ENCODE peak calls at places on chromosomes 16 and 17, in five cellular contexts. One of them, this sample, is unnamed. For H3K4me1, the result is how much of the 10 kb centered on the place peaks cover.

GRCh38 chr17:17539591-17539990 is 43.4 kb upstream of the RASD1 start:
- DNase-seq in A549: no peak
- DNase-seq in psoas muscle: peak
- DNase-seq in endothelial cell of umbilical vein: no peak
- DNase-seq in mucosa of descending colon: peak
- DNase-seq in this sample: no peak

GRCh38 chr17:82528484-82529265 is 9.1 kb downstream of the FOXK2 start:
- DNase-seq in A549: peak
- DNase-seq in psoas muscle: peak
- DNase-seq in endothelial cell of umbilical vein: peak
- DNase-seq in mucosa of descending colon: peak
- DNase-seq in this sample: no peak

GRCh38 chr17:51018541-51018940 is 102.1 kb downstream of the SPAG9 start:
- DNase-seq in A549: no peak
- DNase-seq in psoas muscle: no peak
- DNase-seq in endothelial cell of umbilical vein: no peak
- DNase-seq in mucosa of descending colon: no peak
- DNase-seq in this sample: no peak

GRCh38 chr17:31415640-31416502 is 24.4 kb downstream of the RAB11FIP4 start:
- DNase-seq in A549: no peak
- DNase-seq in psoas muscle: no peak
- DNase-seq in endothelial cell of umbilical vein: no peak
- DNase-seq in mucosa of descending colon: no peak
- DNase-seq in this sample: no peak

GRCh38 chr17:76072149-76072858 is at the start of gene SRP68:
- DNase-seq in A549: peak
- DNase-seq in psoas muscle: peak
- DNase-seq in endothelial cell of umbilical vein: peak
- DNase-seq in mucosa of descending colon: peak
- DNase-seq in this sample: peak

GRCh38 chr17:42286411-42287295 is 1.6 kb upstream of the STAT5A start:
- DNase-seq in A549: no peak
- DNase-seq in psoas muscle: peak
- DNase-seq in endothelial cell of umbilical vein: no peak
- DNase-seq in mucosa of descending colon: no peak
- DNase-seq in this sample: no peak

GRCh38 chr16:53043986-53044571 is 8.6 kb downstream of the CHD9NB start:
- DNase-seq in A549: peak
- DNase-seq in psoas muscle: no peak
- DNase-seq in endothelial cell of umbilical vein: no peak
- DNase-seq in mucosa of descending colon: peak
- DNase-seq in this sample: no peak

GRCh38 chr17:28334666-28335200 is 539 bp downstream of the IFT20 start:
- DNase-seq in A549: no peak
- DNase-seq in psoas muscle: no peak
- DNase-seq in endothelial cell of umbilical vein: no peak
- DNase-seq in mucosa of descending colon: no peak
- DNase-seq in this sample: no peak

GRCh38 chr17:28133562-28133970 is 91.1 kb downstream of the NLK start:
- DNase-seq in A549: peak
- DNase-seq in psoas muscle: no peak
- DNase-seq in endothelial cell of umbilical vein: peak
- DNase-seq in mucosa of descending colon: no peak
- DNase-seq in this sample: no peak

GRCh38 chr16:30028438-30029093 is 2.5 kb downstream of the TLCD3B start:
- DNase-seq in A549: no peak
- DNase-seq in psoas muscle: no peak
- DNase-seq in endothelial cell of umbilical vein: no peak
- DNase-seq in mucosa of descending colon: no peak
- DNase-seq in this sample: no peak

GRCh38 chr17:142876-143784 is 5.8 kb downstream of the SCGB1C2 start:
- DNase-seq in A549: no peak
- DNase-seq in psoas muscle: peak
- DNase-seq in endothelial cell of umbilical vein: no peak
- DNase-seq in mucosa of descending colon: peak
- DNase-seq in this sample: no peak

GRCh38 chr17:51085150-51085805 is 35.4 kb downstream of the SPAG9 start:
- DNase-seq in A549: peak
- DNase-seq in psoas muscle: no peak
- DNase-seq in endothelial cell of umbilical vein: peak
- DNase-seq in mucosa of descending colon: no peak
- DNase-seq in this sample: no peak

GRCh38 chr16:14015948-14016347 is 55.2 kb upstream of the MRTFB start:
- DNase-seq in A549: peak
- DNase-seq in psoas muscle: no peak
- DNase-seq in endothelial cell of umbilical vein: peak
- DNase-seq in mucosa of descending colon: no peak
- DNase-seq in this sample: no peak

GRCh38 chr17:40341808-40342574 is 22.5 kb downstream of the GJD3 start:
- DNase-seq in A549: peak
- DNase-seq in psoas muscle: peak
- DNase-seq in endothelial cell of umbilical vein: peak
- DNase-seq in mucosa of descending colon: peak
- DNase-seq in this sample: peak

GRCh38 chr17:16493470-16494048 is 1.6 kb upstream of the LRRC75A start:
- DNase-seq in A549: no peak
- DNase-seq in psoas muscle: no peak
- DNase-seq in endothelial cell of umbilical vein: no peak
- DNase-seq in mucosa of descending colon: no peak
- DNase-seq in this sample: no peak

GRCh38 chr16:23952128-23953041 is 116.6 kb downstream of the PRKCB start:
- DNase-seq in A549: no peak
- DNase-seq in psoas muscle: no peak
- DNase-seq in endothelial cell of umbilical vein: no peak
- DNase-seq in mucosa of descending colon: no peak
- DNase-seq in this sample: peak

GRCh38 chr16:89344846-89345577 is 127.5 kb downstream of the ZNF778 start:
- DNase-seq in A549: no peak
- DNase-seq in psoas muscle: no peak
- DNase-seq in endothelial cell of umbilical vein: no peak
- DNase-seq in mucosa of descending colon: no peak
- DNase-seq in this sample: no peak

GRCh38 chr17:50375858-50376538 is 3.0 kb downstream of the EME1 start:
- DNase-seq in A549: no peak
- DNase-seq in psoas muscle: no peak
- DNase-seq in endothelial cell of umbilical vein: no peak
- DNase-seq in mucosa of descending colon: no peak
- DNase-seq in this sample: no peak

GRCh38 chr17:1966274-1967086 is 58.7 kb downstream of the RTN4RL1 start:
- DNase-seq in A549: no peak
- DNase-seq in psoas muscle: no peak
- DNase-seq in endothelial cell of umbilical vein: no peak
- DNase-seq in mucosa of descending colon: no peak
- DNase-seq in this sample: no peak

GRCh38 chr17:81821603-81822311 is 11.3 kb downstream of the MCRIP1 start:
- DNase-seq in A549: peak
- DNase-seq in psoas muscle: peak
- DNase-seq in endothelial cell of umbilical vein: peak
- DNase-seq in mucosa of descending colon: peak
- DNase-seq in this sample: no peak

GRCh38 chr16:88677721-88678120 is 8.6 kb downstream of the SNAI3 start:
- DNase-seq in A549: no peak
- DNase-seq in psoas muscle: no peak
- DNase-seq in endothelial cell of umbilical vein: no peak
- DNase-seq in mucosa of descending colon: no peak
- DNase-seq in this sample: no peak

GRCh38 chr16:87597324-87597830 is 4.9 kb upstream of the JPH3 start:
- DNase-seq in A549: no peak
- DNase-seq in psoas muscle: no peak
- DNase-seq in endothelial cell of umbilical vein: no peak
- DNase-seq in mucosa of descending colon: no peak
- DNase-seq in this sample: no peak

GRCh38 chr17:67211742-67212141 is 33.3 kb downstream of the HELZ start:
- DNase-seq in A549: no peak
- DNase-seq in psoas muscle: no peak
- DNase-seq in endothelial cell of umbilical vein: no peak
- DNase-seq in mucosa of descending colon: no peak
- DNase-seq in this sample: no peak

GRCh38 chr16:10665166-10665565 is 29.6 kb downstream of the TEKT5 start:
- DNase-seq in A549: no peak
- DNase-seq in psoas muscle: no peak
- DNase-seq in endothelial cell of umbilical vein: no peak
- DNase-seq in mucosa of descending colon: no peak
- DNase-seq in this sample: no peak

GRCh38 chr17:45123076-45123770 is 9.1 kb downstream of the PLCD3 start:
- DNase-seq in A549: no peak
- DNase-seq in psoas muscle: no peak
- DNase-seq in endothelial cell of umbilical vein: no peak
- DNase-seq in mucosa of descending colon: no peak
- DNase-seq in this sample: no peak

GRCh38 chr17:45127209-45127582 is 5.1 kb downstream of the PLCD3 start:
- DNase-seq in A549: peak
- DNase-seq in psoas muscle: no peak
- DNase-seq in endothelial cell of umbilical vein: no peak
- DNase-seq in mucosa of descending colon: peak
- DNase-seq in this sample: no peak

GRCh38 chr17:45121055-45121454 is 11.3 kb downstream of the PLCD3 start:
- DNase-seq in A549: no peak
- DNase-seq in psoas muscle: peak
- DNase-seq in endothelial cell of umbilical vein: no peak
- DNase-seq in mucosa of descending colon: no peak
- DNase-seq in this sample: peak

GRCh38 chr17:45125509-45125908 is 6.8 kb downstream of the PLCD3 start:
- DNase-seq in A549: no peak
- DNase-seq in psoas muscle: no peak
- DNase-seq in endothelial cell of umbilical vein: no peak
- DNase-seq in mucosa of descending colon: no peak
- DNase-seq in this sample: no peak

GRCh38 chr17:45123930-45124796 is 8.2 kb downstream of the PLCD3 start:
- DNase-seq in A549: peak
- DNase-seq in psoas muscle: peak
- DNase-seq in endothelial cell of umbilical vein: peak
- DNase-seq in mucosa of descending colon: peak
- DNase-seq in this sample: peak
- H3K4me1 ChIP-seq in A549: half or more
- H3K4me1 ChIP-seq in psoas muscle: under half
- H3K4me1 ChIP-seq in endothelial cell of umbilical vein: under half
- H3K4me1 ChIP-seq in mucosa of descending colon: half or more
- H3K4me1 ChIP-seq in this sample: under half

GRCh38 chr16:73013974-73014373 is 34.0 kb downstream of the ZFHX3 start:
- DNase-seq in A549: no peak
- DNase-seq in psoas muscle: no peak
- DNase-seq in endothelial cell of umbilical vein: no peak
- DNase-seq in mucosa of descending colon: no peak
- DNase-seq in this sample: no peak
- TF ChIP-seq CTCF in A549: no peak
- TF ChIP-seq CTCF in psoas muscle: no peak
- TF ChIP-seq CTCF in endothelial cell of umbilical vein: no peak
- TF ChIP-seq CTCF in mucosa of descending colon: no peak
- TF ChIP-seq CTCF in this sample: no peak

GRCh38 chr17:4843451-4843850 is 10.3 kb downstream of the MINK1 start:
- DNase-seq in A549: no peak
- DNase-seq in psoas muscle: no peak
- DNase-seq in endothelial cell of umbilical vein: no peak
- DNase-seq in mucosa of descending colon: no peak
- DNase-seq in this sample: no peak
- H3K4me1 ChIP-seq in A549: under half
- H3K4me1 ChIP-seq in psoas muscle: under half
- H3K4me1 ChIP-seq in endothelial cell of umbilical vein: under half
- H3K4me1 ChIP-seq in mucosa of descending colon: under half
- H3K4me1 ChIP-seq in this sample: under half

GRCh38 chr16:58025351-58026138 is at the start of gene MMP15:
- DNase-seq in A549: peak
- DNase-seq in psoas muscle: peak
- DNase-seq in endothelial cell of umbilical vein: peak
- DNase-seq in mucosa of descending colon: peak
- DNase-seq in this sample: peak
- TF ChIP-seq CTCF in A549: no peak
- TF ChIP-seq CTCF in psoas muscle: no peak
- TF ChIP-seq CTCF in endothelial cell of umbilical vein: no peak
- TF ChIP-seq CTCF in mucosa of descending colon: no peak
- TF ChIP-seq CTCF in this sample: no peak

DNA sequence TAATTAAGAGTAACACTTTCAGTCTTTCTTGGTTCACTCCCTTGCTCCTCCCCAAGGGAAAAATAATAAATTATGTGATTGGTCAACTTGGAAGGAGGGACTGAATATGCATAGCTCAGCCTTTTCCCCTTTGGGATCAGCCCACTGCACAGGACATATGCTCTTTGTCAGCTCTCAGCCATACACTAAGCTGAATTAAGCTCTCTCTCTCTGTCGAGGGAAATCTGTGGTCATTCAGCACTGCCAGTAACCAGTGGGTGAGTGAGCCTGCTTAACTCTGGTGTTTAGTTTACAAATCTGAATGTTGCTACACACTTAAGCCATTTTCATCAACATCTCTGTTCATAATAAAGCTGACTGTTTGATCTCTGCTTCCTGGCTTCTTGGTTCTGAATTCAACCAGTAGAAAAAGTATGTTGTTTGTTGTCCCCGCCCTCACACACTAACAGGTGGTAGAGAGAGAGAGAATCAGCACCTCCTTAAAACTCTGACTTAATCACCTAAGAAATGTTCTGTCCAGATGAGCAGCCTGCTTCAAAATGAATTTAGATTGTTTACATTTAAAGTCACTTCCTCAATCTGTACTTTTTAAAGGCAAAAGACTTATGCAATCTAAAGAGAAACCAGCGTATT is 102.2 kb upstream of the C17orf78 start:
- DNase-seq in A549: peak
- DNase-seq in psoas muscle: no peak
- DNase-seq in endothelial cell of umbilical vein: peak
- DNase-seq in mucosa of descending colon: no peak
- DNase-seq in this sample: no peak
- H3K4me1 ChIP-seq in A549: under half
- H3K4me1 ChIP-seq in psoas muscle: under half
- H3K4me1 ChIP-seq in endothelial cell of umbilical vein: under half
- H3K4me1 ChIP-seq in mucosa of descending colon: under half
- H3K4me1 ChIP-seq in this sample: under half

This sample was measured in CD8-positive, alpha-beta T cell.